ENCODE peak calls at places on chromosomes 5 and 9, in five cellular contexts. P is esophagus squamous epithelium, Y is fibroblast of lung, B is tibial artery, S is GM23338. R is an unnamed sample.
A peak's percentile ranks its signal among the peaks of the same experiment; 100 is the strongest.

GRCh38 chr5:132677191-132677590 is 3.4 kb downstream of the IL4 start:
- DNase-seq in B (peak; percentile 91), P (no peak), Y (peak; percentile 82), S (peak; percentile 31), R (peak; percentile 83)

GRCh38 chr5:125372694-125373621 is 626.5 kb upstream of the ZNF608 start:
- DNase-seq in B (no peak), S (peak; percentile 69), Y (peak; percentile 55), P (no peak), R (peak; percentile 69)

GRCh38 chr9:74304598-74304997 is 192.5 kb upstream of the RORB start:
- DNase-seq in P (no peak), B (no peak), Y (no peak), S (peak; percentile 53), R (no peak)

GRCh38 chr9:109418827-109419226 is 79.3 kb downstream of the PTPN3 start:
- DNase-seq in S (no peak), Y (no peak), B (no peak), P (no peak), R (peak; percentile 34)

GRCh38 chr5:65818592-65818991 is 96.6 kb downstream of the NLN start:
- DNase-seq in S (no peak), B (no peak), P (no peak), Y (no peak), R (no peak)

GRCh38 chr9:75372499-75373268 is 284.4 kb downstream of the OSTF1 start:
- DNase-seq in B (peak; percentile 70), Y (no peak), S (no peak), P (no peak), R (no peak)

GRCh38 chr5:133370281-133370890 is 242.0 kb downstream of the FSTL4 start:
- DNase-seq in S (no peak), Y (no peak), P (no peak), B (peak; percentile 47), R (no peak)

GRCh38 chr5:4395752-4396151 is 744.4 kb upstream of the ADAMTS16 start:
- DNase-seq in B (no peak), S (no peak), Y (no peak), P (no peak), R (no peak)

GRCh38 chr5:81971086-81971693 is 633 bp upstream of the ATG10 start:
- DNase-seq in S (peak; percentile 27), P (no peak), B (no peak), Y (peak; percentile 61), R (no peak)

GRCh38 chr5:8188874-8189588 is 320.1 kb downstream of the MTRR start:
- DNase-seq in S (no peak), Y (no peak), B (no peak), P (no peak), R (peak; percentile 43)

GRCh38 chr5:130198927-130199326 is 294.7 kb downstream of the CHSY3 start:
- DNase-seq in P (no peak), B (no peak), S (peak; percentile 70), Y (peak; percentile 9), R (no peak)

GRCh38 chr5:60916646-60917045 is 28.2 kb downstream of the ERCC8 start:
- DNase-seq in S (no peak), P (no peak), B (no peak), Y (peak; percentile 19), R (no peak)

GRCh38 chr9:70466976-70467551 is 52.6 kb upstream of the KLF9 start:
- DNase-seq in B (no peak), P (no peak), Y (peak; percentile 62), S (no peak), R (peak; percentile 53)

GRCh38 chr5:43040287-43041098 is at the start of gene ANXA2R:
- DNase-seq in S (peak; percentile 97), B (peak; percentile 94), Y (peak; percentile 99), P (peak; percentile 63), R (no peak)

GRCh38 chr5:61467766-61468482 is 135.9 kb downstream of the ZSWIM6 start:
- DNase-seq in P (no peak), S (no peak), B (no peak), Y (peak; percentile 35), R (peak; percentile 83)

GRCh38 chr5:142016576-142016975 is 3.7 kb upstream of the GNPDA1 start:
- DNase-seq in P (no peak), B (no peak), S (no peak), Y (no peak), R (no peak)

GRCh38 chr5:132467292-132467984 is 23.1 kb downstream of the IRF1 start:
- DNase-seq in B (peak; percentile 34), P (no peak), S (no peak), Y (no peak), R (no peak)

GRCh38 chr9:98804083-98804482 is 3.4 kb upstream of the GALNT12 start:
- DNase-seq in B (no peak), P (no peak), S (no peak), Y (peak; percentile 85), R (no peak)

GRCh38 chr5:148829248-148829594 is 2.8 kb downstream of the ADRB2 start:
- DNase-seq in Y (no peak), B (no peak), P (no peak), S (no peak), R (no peak)

GRCh38 chr5:42252306-42252705 is 170.9 kb upstream of the GHR start:
- DNase-seq in S (no peak), B (no peak), Y (no peak), P (no peak), R (no peak)

GRCh38 chr5:21807953-21808352 is 1045.2 kb downstream of the CDH12 start:
- DNase-seq in P (no peak), S (peak; percentile 21), B (no peak), Y (peak; percentile 24), R (no peak)

GRCh38 chr9:91534374-91534773 is 110.7 kb upstream of the NFIL3 start:
- DNase-seq in B (no peak), S (no peak), P (no peak), Y (no peak), R (peak; percentile 63)

GRCh38 chr5:114419941-114420340 is 58.1 kb downstream of the KCNN2 start:
- DNase-seq in S (no peak), B (no peak), Y (peak; percentile 85), P (no peak), R (no peak)

GRCh38 chr9:93252116-93252780 is 68.3 kb downstream of the WNK2 start:
- DNase-seq in Y (no peak), B (peak; percentile 37), P (no peak), S (no peak), R (no peak)

GRCh38 chr9:93248373-93248772 is 64.4 kb downstream of the WNK2 start:
- DNase-seq in Y (no peak), P (no peak), S (no peak), B (no peak), R (no peak)

GRCh38 chr9:93252781-93253530 is 69.0 kb downstream of the WNK2 start:
- DNase-seq in P (no peak), B (peak; percentile 46), S (no peak), Y (no peak), R (no peak)

GRCh38 chr9:93247892-93248291 is 64.0 kb downstream of the WNK2 start:
- DNase-seq in B (no peak), P (no peak), S (no peak), Y (no peak), R (no peak)

DNA sequence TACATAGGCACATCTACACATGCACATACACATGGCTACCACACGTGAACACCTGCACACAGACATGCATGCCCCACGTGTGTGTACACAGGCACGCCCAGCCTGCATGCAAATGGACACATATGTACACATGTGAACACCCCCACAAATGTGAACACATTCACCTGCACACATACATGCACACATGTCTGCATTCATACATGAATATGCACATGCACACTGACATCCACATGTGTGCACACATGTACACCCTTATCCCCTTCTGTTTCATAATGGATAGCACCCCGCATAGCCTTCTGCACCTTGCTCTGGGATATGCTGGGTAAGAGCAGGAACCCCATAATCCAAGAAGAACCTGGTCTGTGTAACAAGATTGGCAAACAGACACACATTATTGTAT is 66.2 kb downstream of the WNK2 start:
- DNase-seq in Y (no peak), S (no peak), B (no peak), P (no peak), R (no peak)
- H3K4me3 ChIP-seq in Y (no peak overlapping the region), S (no peak overlapping the region), B (no peak overlapping the region), P (no peak overlapping the region), R (no peak overlapping the region)

GRCh38 chr9:129482521-129483466 is 138.1 kb downstream of the C9orf50 start:
- DNase-seq in Y (peak; percentile 92), P (no peak), B (peak; percentile 96), S (peak; percentile 75), R (no peak)
- TF ChIP-seq CTCF in Y (peak; percentile 16), P (no peak), B (peak; percentile 8), S (no peak), R (no peak)

DNA sequence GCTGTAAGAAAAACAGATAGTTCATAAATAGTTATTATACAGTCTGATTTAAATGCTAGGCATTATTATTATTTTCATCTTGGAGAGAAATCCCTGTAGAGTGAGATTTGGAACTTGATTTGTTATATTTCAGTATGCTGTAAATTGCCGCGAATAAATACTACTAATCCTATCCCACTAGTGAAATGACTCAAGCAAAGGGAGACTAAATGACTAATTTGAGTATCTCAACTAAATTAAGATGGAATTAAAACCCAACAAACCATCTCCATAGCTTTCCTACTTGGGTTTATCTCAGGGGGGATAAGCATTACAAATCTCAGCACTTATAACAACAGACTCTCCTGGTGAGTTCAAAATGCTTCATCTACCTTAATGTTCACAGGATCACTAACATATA is 206.0 kb downstream of the MCTP1 start:
- DNase-seq in Y (no peak), P (no peak), S (no peak), B (no peak), R (no peak)
- H3K4me3 ChIP-seq in Y (no peak overlapping the region), P (peak overlapping the region; percentile 54), S (no peak overlapping the region), B (no peak overlapping the region), R (peak overlapping the region; percentile 6)

DNA sequence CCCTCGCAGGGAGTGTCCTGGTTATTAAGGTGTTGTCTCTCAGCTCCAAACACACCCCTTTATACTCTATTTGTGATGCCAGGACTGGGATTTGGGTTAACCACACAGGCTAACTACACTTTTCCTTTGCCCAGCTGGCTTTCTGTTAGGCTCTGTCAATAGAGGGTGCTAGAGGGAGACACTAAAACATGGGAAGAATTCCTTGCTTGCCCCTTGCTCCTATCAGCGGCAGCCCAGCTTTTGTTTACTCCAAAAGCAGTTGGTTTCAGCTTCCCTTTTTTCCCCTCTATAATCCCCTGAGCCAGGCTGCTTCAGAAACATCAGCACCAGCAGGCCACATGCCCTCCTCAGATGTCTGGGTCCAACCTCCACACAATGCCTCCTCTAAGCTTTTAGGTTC is 297.1 kb downstream of the KCTD16 start:
- DNase-seq in B (no peak), S (peak; percentile 89), Y (peak; percentile 72), P (no peak), R (peak; percentile 18)
- TF ChIP-seq CTCF in B (no peak), S (peak; percentile 80), Y (peak; percentile 93), P (no peak), R (peak; percentile 86)

DNA sequence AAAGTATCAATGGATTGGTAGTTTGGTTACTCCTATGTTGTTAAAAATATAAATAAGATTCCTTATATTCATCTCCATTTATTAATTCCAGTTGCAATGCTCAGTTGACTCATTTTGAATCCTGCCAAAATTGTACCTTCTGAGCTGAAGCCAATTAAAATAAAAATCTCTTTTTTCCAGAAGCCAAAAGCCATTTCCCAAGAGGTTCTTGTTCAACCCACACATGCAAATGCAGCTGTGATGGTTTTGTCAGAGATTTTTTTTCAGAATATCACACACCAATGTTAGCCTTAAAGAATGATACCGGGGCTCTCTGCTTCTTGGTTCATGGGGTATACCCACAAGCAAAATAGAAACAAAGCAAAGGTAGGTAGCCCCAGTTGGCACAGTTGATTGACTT is 207.9 kb downstream of the SGCD start:
- DNase-seq in Y (peak; percentile 30), B (no peak), S (no peak), P (no peak), R (no peak)
- H3K4me3 ChIP-seq in Y (no peak overlapping the region), B (no peak overlapping the region), S (no peak overlapping the region), P (no peak overlapping the region), R (no peak overlapping the region)

R was measured in kidney epithelial cell.